ENCODE peak calls at places on chromosomes 1 and 21, in nine cellular contexts. O is pancreas, D is nephron progenitor cell, M is upper lobe of right lung, N is Panc1, E is neural progenitor cell, P is osteocyte, Q is keratinocyte, Y is Calu3. F is an unnamed sample.

GRCh38 chr1:198741744-198742143 is 102.9 kb downstream of the PTPRC start:
- DNase-seq in O (no peak), D (no peak), M (no peak), N (no peak), E (peak), P (no peak), Q (no peak), Y (no peak), F (no peak)

GRCh38 chr1:17606826-17607440 is 67.4 kb downstream of the ARHGEF10L start:
- DNase-seq in O (peak), D (peak), M (peak), N (peak), E (peak), P (peak), Q (no peak), Y (peak), F (no peak)

GRCh38 chr1:212901290-212901689 is 43.2 kb downstream of the FLVCR1 start:
- DNase-seq in O (no peak), D (no peak), M (no peak), N (no peak), E (no peak), P (no peak), Q (no peak), Y (no peak), F (no peak)

GRCh38 chr1:94927405-94928175 is 680 bp upstream of the CNN3 start:
- DNase-seq in O (peak), D (no peak), M (no peak), N (no peak), E (peak), P (no peak), Q (no peak), Y (no peak), F (no peak)

GRCh38 chr21:40546657-40547056 is 300.3 kb downstream of the DSCAM start:
- DNase-seq in O (no peak), D (no peak), M (no peak), N (no peak), E (no peak), P (no peak), Q (no peak), Y (no peak), F (no peak)

GRCh38 chr21:40563845-40564717 is 282.9 kb downstream of the DSCAM start:
- DNase-seq in O (no peak), D (no peak), M (no peak), N (no peak), E (no peak), P (no peak), Q (no peak), Y (no peak), F (no peak)

GRCh38 chr1:40824591-40825429 is 37.4 kb downstream of the CITED4 start:
- DNase-seq in O (peak), D (no peak), M (no peak), N (no peak), E (peak), P (no peak), Q (no peak), Y (no peak), F (no peak)

GRCh38 chr1:18256318-18257235 is 149.0 kb downstream of the IGSF21 start:
- DNase-seq in O (peak), D (peak), M (no peak), N (no peak), E (peak), P (no peak), Q (no peak), Y (peak), F (no peak)

GRCh38 chr1:63797056-63797726 is 23.4 kb downstream of the ROR1 start:
- DNase-seq in O (no peak), D (no peak), M (no peak), N (no peak), E (no peak), P (no peak), Q (no peak), Y (no peak), F (no peak)

GRCh38 chr1:233479026-233479890 is 134.6 kb upstream of the KCNK1 start:
- DNase-seq in O (no peak), D (no peak), M (no peak), N (no peak), E (no peak), P (no peak), Q (no peak), Y (no peak), F (no peak)

GRCh38 chr21:34511154-34511553 is 856 bp downstream of the KCNE1 start:
- DNase-seq in O (no peak), D (no peak), M (no peak), N (no peak), E (no peak), P (no peak), Q (no peak), Y (no peak), F (no peak)

DNA sequence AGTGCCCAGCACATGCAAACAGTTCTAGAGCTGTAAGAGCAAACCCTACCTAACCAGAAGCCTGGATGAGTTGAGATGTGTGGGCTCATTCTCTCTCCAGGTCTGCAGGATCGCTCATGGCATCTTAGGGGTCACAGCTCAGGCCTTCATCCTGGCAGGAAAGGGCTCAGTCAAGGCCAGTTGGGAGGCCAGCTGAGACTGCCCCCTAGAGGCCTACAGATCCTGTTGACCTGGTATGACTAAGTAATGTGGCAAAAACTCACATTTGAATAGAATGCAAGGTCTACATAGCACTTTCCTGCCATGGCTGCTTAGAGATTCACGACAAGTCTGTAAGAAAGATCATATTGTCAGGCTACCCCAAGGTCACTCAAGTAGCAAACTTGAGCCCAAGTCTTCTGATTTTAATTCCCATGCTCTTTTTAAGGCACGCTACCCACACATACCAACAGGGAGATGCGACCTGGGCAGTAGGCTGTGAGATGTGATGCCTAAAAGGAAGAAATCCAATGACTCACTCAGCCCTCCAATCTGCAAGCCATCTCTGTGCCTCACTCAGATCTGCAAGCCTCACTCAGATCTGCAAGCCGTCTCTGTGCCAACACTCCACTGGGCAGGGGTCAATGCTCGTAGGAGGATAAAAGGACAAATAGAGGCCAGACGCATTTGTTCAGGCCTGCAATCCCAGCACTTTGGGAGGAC is 5.1 kb upstream of the CAPN8 start:
- DNase-seq in O (no peak), D (peak), M (no peak), N (no peak), E (peak), P (no peak), Q (no peak), Y (peak), F (no peak)
- TF ChIP-seq CTCF in O (peak), D (peak), M (peak), N (peak), E (peak), P (peak), Q (peak), Y (peak), F (peak)

GRCh38 chr1:154104433-154105082 is 50.3 kb downstream of the NUP210L start:
- DNase-seq in O (no peak), D (no peak), M (no peak), N (no peak), E (peak), P (no peak), Q (no peak), Y (peak), F (no peak)
- TF ChIP-seq CTCF in O (no peak), D (no peak), M (peak), N (no peak), E (peak), P (no peak), Q (peak), Y (no peak), F (no peak)

GRCh38 chr1:19345391-19345790 is 33.3 kb downstream of the SLC66A1 start:
- DNase-seq in O (no peak), D (no peak), M (no peak), N (no peak), E (no peak), P (no peak), Q (no peak), Y (no peak), F (no peak)
- TF ChIP-seq CTCF in O (no peak), D (no peak), M (no peak), N (no peak), E (no peak), P (no peak), Q (no peak), Y (no peak), F (no peak)

GRCh38 chr1:7961199-7962010 is at the start of gene PARK7:
- DNase-seq in O (peak), D (peak), M (peak), N (peak), E (peak), P (peak), Q (peak), Y (peak), F (peak)
- TF ChIP-seq CTCF in O (peak), D (peak), M (peak), N (no peak), E (peak), P (peak), Q (peak), Y (no peak), F (peak)

F was measured in AG09319.